ENCODE peak calls at places on chromosomes 13 and 19, in four cellular contexts. Y, G, H and N are unnamed samples.

GRCh38 chr19:44904426-44904994 is 1.1 kb upstream of the APOE start:
- DNase-seq in Y (peak), H (no peak), G (peak), N (peak)

GRCh38 chr13:113660066-113660465 is 2.1 kb upstream of the ATP4B start:
- DNase-seq in H (no peak), Y (no peak), G (no peak), N (no peak)

GRCh38 chr19:18809149-18809978 is 18.3 kb upstream of the COMP start:
- DNase-seq in G (no peak), Y (no peak), H (no peak), N (no peak)

GRCh38 chr19:58059003-58059671 is at the start of gene ZNF135:
- DNase-seq in H (no peak), G (no peak), Y (no peak), N (peak)

GRCh38 chr13:110770678-110771077 is 57.2 kb downstream of the ING1 start:
- DNase-seq in G (no peak), H (no peak), Y (no peak), N (no peak)

GRCh38 chr19:53871448-53871847 is 3.8 kb downstream of the MYADM start:
- DNase-seq in H (no peak), Y (no peak), G (no peak), N (no peak)

GRCh38 chr13:97417698-97418097 is 16.3 kb upstream of the RAP2A start:
- DNase-seq in Y (no peak), G (no peak), H (no peak), N (no peak)

GRCh38 chr13:50726164-50726563 is 117.3 kb downstream of the DLEU7 start:
- DNase-seq in H (no peak), G (no peak), Y (no peak), N (no peak)

GRCh38 chr13:75407473-75407872 is 74.5 kb downstream of the TBC1D4 start:
- DNase-seq in Y (no peak), H (no peak), G (no peak), N (no peak)

GRCh38 chr19:45404557-45405434 is at the start of gene PPP1R13L:
- DNase-seq in G (peak), Y (peak), H (peak), N (peak)

GRCh38 chr19:48992571-48993174 is 436 bp downstream of the GYS1 start:
- DNase-seq in G (no peak), H (no peak), Y (no peak), N (no peak)

GRCh38 chr13:106550570-106551135 is 15.2 kb upstream of the EFNB2 start:
- DNase-seq in G (no peak), Y (no peak), H (no peak), N (no peak)

GRCh38 chr13:88461272-88462009 is 790.3 kb downstream of the SLITRK5 start:
- DNase-seq in H (no peak), G (no peak), Y (no peak), N (peak)

GRCh38 chr19:17807731-17808316 is 12.9 kb downstream of the B3GNT3 start:
- DNase-seq in H (no peak), G (no peak), Y (no peak), N (no peak)

GRCh38 chr19:40661616-40662015 is 28.8 kb downstream of the NUMBL start:
- DNase-seq in H (no peak), Y (no peak), G (no peak), N (no peak)

GRCh38 chr19:40650749-40651305 is 39.6 kb downstream of the NUMBL start:
- DNase-seq in H (no peak), Y (no peak), G (no peak), N (no peak)

GRCh38 chr13:107928762-107929161 is 286.6 kb downstream of the LIG4 start:
- DNase-seq in H (no peak), Y (no peak), G (peak), N (no peak)

GRCh38 chr19:3880471-3881271 is at the start of gene ATCAY:
- DNase-seq in Y (no peak), H (no peak), G (peak), N (no peak)

GRCh38 chr19:4986056-4986455 is 17.1 kb downstream of the KDM4B start:
- DNase-seq in Y (no peak), H (no peak), G (no peak), N (no peak)

GRCh38 chr19:7383284-7383683 is 34.5 kb downstream of the ARHGEF18 start:
- DNase-seq in G (no peak), H (no peak), Y (no peak), N (no peak)

GRCh38 chr19:3610745-3611717 is 4.4 kb upstream of the TBXA2R start:
- DNase-seq in H (no peak), G (no peak), Y (no peak), N (no peak)

GRCh38 chr19:10604460-10604980 is 17.4 kb upstream of the AP1M2 start:
- DNase-seq in H (no peak), Y (no peak), G (peak), N (no peak)

GRCh38 chr19:37778613-37779138 is 710 bp downstream of the ZNF573 start:
- DNase-seq in G (peak), H (no peak), Y (peak), N (no peak)

GRCh38 chr19:44792286-44792685 is 14.6 kb downstream of the CBLC start:
- DNase-seq in H (no peak), G (no peak), Y (no peak), N (no peak)

GRCh38 chr19:55304279-55304978 is 20.6 kb downstream of the BRSK1 start:
- DNase-seq in H (no peak), Y (peak), G (peak), N (peak)

GRCh38 chr19:56383826-56384605 is 9.3 kb downstream of the ZNF582 start:
- DNase-seq in G (no peak), H (no peak), Y (no peak), N (no peak)

GRCh38 chr13:21909331-21909730 is 238.5 kb downstream of the FGF9 start:
- DNase-seq in H (no peak), Y (no peak), G (no peak), N (no peak)

GRCh38 chr13:51923983-51924539 is 62.3 kb downstream of the CCDC70 start:
- DNase-seq in H (peak), G (peak), Y (peak), N (no peak)

GRCh38 chr13:51926528-51926885 is 64.7 kb downstream of the CCDC70 start:
- DNase-seq in Y (no peak), H (no peak), G (peak), N (no peak)

GRCh38 chr13:51922771-51923480 is 61.2 kb downstream of the CCDC70 start:
- DNase-seq in Y (no peak), H (no peak), G (no peak), N (no peak)

GRCh38 chr13:51925865-51926527 is 64.2 kb downstream of the CCDC70 start:
- DNase-seq in G (no peak), H (no peak), Y (no peak), N (no peak)

GRCh38 chr13:51924756-51925544 is 63.2 kb downstream of the CCDC70 start:
- DNase-seq in H (no peak), Y (no peak), G (no peak), N (no peak)
- TF ChIP-seq FOSL1 in H (no peak), Y (no peak), G (no peak), N (no peak)

GRCh38 chr19:566403-566802 is 6.0 kb upstream of the BSG start:
- DNase-seq in Y (peak), H (no peak), G (peak), N (no peak)
- TF ChIP-seq FOSL1 in Y (no peak), H (no peak), G (no peak), N (no peak)

DNA sequence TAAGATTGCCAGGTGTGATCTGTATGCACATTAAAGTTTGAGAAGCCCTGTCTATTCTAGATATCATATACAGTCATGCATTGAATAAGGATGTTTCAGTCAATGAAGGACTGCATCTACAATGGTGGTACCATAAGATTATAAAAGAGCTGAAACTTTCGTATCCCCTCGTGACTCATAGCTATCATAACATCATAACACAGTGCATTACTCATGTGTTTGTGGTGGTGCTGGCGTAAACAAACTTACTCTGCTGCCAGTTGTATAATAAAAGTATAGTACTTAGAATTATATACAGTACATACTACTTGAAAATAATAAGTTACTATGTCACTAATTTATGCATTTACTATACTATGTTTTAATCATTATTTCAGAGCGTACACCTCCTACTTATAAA is 489.3 kb downstream of the GPC6 start:
- DNase-seq in Y (no peak), H (no peak), G (no peak), N (no peak)
- TF ChIP-seq FOSL1 in Y (no peak), H (no peak), G (no peak), N (no peak)

DNA sequence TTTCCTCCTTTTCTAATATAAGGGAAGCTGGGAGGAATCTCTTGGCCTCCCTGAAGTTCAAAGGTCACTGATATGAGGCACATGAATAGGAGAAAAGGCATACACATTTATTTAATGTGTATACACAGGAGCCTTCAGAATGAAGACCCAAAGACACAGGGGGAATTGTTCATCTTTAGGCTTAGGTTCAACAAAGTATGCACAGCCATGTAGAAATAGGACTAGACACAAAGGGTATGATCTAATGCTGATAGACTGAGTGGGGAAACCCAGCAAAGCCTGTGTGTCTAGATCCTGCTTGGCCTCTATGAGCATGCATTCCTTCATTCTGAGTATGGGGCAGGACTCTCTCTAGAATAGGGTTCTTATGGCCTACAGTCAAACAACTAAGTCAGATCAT is 177.1 kb upstream of the RFC3 start:
- DNase-seq in H (no peak), G (no peak), Y (peak), N (no peak)
- TF ChIP-seq FOSL1 in H (no peak), G (no peak), Y (no peak), N (no peak)

DNA sequence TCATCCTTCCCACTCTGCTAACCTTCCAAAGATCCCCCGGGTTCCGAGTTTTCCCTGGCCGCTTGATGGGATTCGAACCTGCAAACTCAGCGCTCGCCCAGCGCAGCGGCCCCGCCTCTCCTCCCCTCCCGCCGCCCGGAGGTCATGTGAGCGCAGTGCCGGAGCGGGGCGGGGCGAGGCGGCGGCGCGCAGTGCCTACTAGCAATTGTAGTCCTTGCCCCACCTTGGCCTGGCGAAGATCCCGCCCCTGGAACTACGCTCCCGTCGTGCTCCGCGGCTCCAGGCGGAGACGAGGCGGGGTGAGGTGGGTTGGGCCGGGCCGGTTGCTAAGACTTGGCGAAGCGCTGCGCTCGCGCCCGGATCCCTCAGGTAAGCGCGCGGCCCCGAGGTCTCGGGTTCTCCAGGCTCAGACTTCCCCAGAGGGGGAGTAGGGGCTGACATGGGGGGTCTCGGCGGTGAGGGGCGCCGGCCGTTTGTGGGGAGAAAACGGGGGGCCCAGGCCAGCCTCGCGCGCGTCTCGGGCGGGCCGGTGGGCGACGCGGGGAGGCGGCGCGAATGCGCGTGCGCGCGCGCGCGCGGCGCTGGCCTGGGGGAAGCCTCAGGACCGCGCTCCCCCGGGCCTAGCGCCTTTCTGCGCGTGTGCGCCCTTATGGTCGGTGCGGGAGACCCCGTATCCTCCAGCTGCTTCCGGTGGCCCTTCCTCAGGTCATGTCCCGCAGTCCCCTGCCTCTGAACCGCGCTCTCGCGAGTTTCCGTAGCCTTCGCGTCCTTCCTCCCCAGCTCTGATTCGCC is at the start of the genes ADAT3 and SCAMP4:
- DNase-seq in Y (peak), G (peak), H (peak), N (peak)
- TF ChIP-seq FOSL1 in Y (no peak), G (peak), H (no peak), N (no peak)

DNA sequence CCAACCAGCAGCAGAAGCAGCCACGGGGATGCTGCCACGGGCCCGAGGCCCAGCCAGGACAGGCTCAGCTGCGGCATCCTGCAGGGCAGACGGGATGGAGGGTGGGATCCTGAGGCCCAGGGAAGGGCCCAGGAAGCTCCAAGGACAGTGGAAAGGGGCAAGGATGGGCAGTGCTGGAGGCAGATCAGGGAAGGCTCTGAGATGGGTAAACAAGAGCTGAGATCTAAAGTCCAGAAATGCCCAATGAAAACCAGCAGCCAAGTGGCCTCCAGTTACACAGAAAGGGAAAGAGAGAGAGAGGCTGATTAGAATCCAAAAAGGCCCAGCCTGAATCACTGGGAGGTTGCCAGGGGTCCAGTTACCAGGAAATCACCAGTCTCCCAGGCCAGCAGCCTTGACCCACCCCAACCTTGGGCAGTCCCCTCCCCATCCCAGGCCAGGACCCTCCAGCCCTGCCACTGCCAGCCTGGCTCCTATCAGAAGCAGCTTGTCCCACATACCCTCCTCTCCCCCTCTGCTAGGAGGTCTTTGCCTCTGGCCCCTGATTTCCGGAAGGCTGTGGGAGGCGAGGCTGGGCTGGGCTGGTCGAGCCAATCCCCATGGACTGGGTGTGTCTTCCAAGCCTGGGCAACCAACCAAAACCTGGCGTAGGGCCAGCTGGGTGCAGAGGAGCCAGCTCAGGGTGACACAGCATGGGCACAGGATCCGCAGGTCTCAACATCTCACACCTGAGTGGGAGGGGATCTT is at the start of gene CYP4F11:
- DNase-seq in H (peak), Y (peak), G (no peak), N (no peak)
- TF ChIP-seq FOSL1 in H (no peak), Y (no peak), G (no peak), N (no peak)